ENCODE peak calls at places on chromosomes 1 and 21, in six cellular contexts. V is cardiac muscle cell, F is ovary, W is adrenal gland, L is BE2C, P is SJSA1. J is an unnamed sample. For H3K36me3 and H3K4me1, the result is how much of the 10 kb centered on the place peaks cover.

GRCh38 chr1:81179239-81179638 is 621.5 kb upstream of the ADGRL2 start:
- DNase-seq in F (no peak), W (peak), L (no peak), V (peak), P (peak), J (no peak)

GRCh38 chr21:37636152-37636860 is 269.7 kb downstream of the DYRK1A start:
- DNase-seq in F (no peak), P (peak), V (peak), L (no peak), W (no peak), J (no peak)

GRCh38 chr1:44031051-44031899 is at the start of gene SLC6A9:
- DNase-seq in L (peak), V (peak), F (peak), P (no peak), W (peak), J (peak)

GRCh38 chr1:183235503-183235902 is 49.4 kb downstream of the LAMC2 start:
- DNase-seq in L (no peak), W (peak), F (peak), P (no peak), V (peak), J (no peak)

GRCh38 chr1:7539772-7540175 is 231.3 kb upstream of the VAMP3 start:
- DNase-seq in F (no peak), V (peak), P (no peak), L (peak), W (peak), J (no peak)

GRCh38 chr1:24384251-24385090 is 29.1 kb downstream of the STPG1 start:
- DNase-seq in L (no peak), P (peak), V (peak), F (no peak), W (no peak), J (no peak)

GRCh38 chr1:187413770-187414169 is 585.0 kb downstream of the PLA2G4A start:
- DNase-seq in L (no peak), V (peak), W (no peak), P (no peak), F (no peak), J (no peak)

GRCh38 chr1:211574705-211575104 is 4.3 kb downstream of the SLC30A1 start:
- DNase-seq in P (no peak), L (no peak), W (no peak), V (no peak), F (no peak), J (no peak)

GRCh38 chr1:198201956-198202784 is 45.4 kb downstream of the NEK7 start:
- DNase-seq in L (no peak), F (no peak), P (no peak), V (no peak), W (no peak), J (no peak)

GRCh38 chr1:218112862-218113261 is 172.2 kb upstream of the RRP15 start:
- DNase-seq in P (no peak), W (no peak), L (no peak), F (no peak), V (no peak), J (no peak)

GRCh38 chr21:44503901-44504399 is 36.0 kb downstream of the KRTAP10-1 start:
- DNase-seq in V (no peak), F (no peak), W (no peak), L (no peak), P (no peak), J (no peak)

DNA sequence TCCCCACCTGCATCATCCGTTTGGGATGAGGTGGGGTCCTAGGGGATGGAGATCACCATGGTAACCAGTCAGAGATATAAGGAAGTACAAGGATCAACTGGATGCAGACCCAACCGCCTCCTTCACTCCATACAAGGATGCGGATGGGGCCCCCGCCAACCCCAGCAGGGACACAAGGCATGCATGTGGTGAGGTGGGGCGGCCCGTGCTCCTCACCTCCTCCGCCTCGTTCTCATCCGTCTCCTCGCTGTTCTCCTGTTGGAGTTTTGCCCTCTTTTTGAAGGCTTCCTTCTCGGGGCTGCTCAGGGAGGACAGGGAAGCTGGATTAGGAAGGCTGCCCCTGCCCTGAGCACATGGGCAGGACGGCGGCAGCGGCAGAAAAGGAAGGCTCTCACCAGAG is 23.8 kb downstream of the KIF21B start:
- DNase-seq in F (no peak), L (no peak), W (no peak), V (no peak), P (no peak), J (no peak)
- H3K36me3 ChIP-seq in F (under half), L (under half), W (under half), V (under half), P (under half), J (under half)

GRCh38 chr1:207018707-207019106 is 13.8 kb downstream of the C1orf116 start:
- DNase-seq in L (no peak), F (no peak), V (no peak), P (no peak), W (no peak), J (no peak)
- H3K4me1 ChIP-seq in L (under half), F (under half), V (under half), P (under half), W (under half), J (under half)

GRCh38 chr1:169390303-169390702 is 22.3 kb downstream of the BLZF1 start:
- DNase-seq in W (no peak), L (no peak), V (no peak), P (no peak), F (no peak), J (no peak)
- H3K36me3 ChIP-seq in W (under half), L (under half), V (under half), P (half or more), F (under half), J (under half)

GRCh38 chr1:51263147-51263850 is 27.2 kb downstream of the RNF11 start:
- DNase-seq in F (no peak), P (no peak), L (no peak), W (no peak), V (no peak), J (no peak)
- H3K4me1 ChIP-seq in F (under half), P (half or more), L (under half), W (under half), V (under half), J (under half)

GRCh38 chr1:167413328-167413727 is 105.0 kb downstream of the CD247 start:
- DNase-seq in L (no peak), W (no peak), F (no peak), V (no peak), P (no peak), J (no peak)
- H3K36me3 ChIP-seq in L (under half), W (under half), F (under half), V (under half), P (under half), J (under half)

GRCh38 chr1:163170331-163170730 is 32.4 kb downstream of the RGS5 start:
- DNase-seq in P (no peak), V (peak), L (no peak), W (no peak), F (no peak), J (no peak)
- H3K4me1 ChIP-seq in P (half or more), V (under half), L (half or more), W (under half), F (under half), J (under half)

GRCh38 chr1:1387098-1388077 is 11.7 kb downstream of the CCNL2 start:
- DNase-seq in W (no peak), P (no peak), L (no peak), V (no peak), F (no peak), J (no peak)
- H3K36me3 ChIP-seq in W (under half), P (half or more), L (half or more), V (half or more), F (under half), J (half or more)

GRCh38 chr1:184861755-184862336 is 107.2 kb upstream of the EDEM3 start:
- DNase-seq in L (no peak), P (no peak), V (no peak), F (no peak), W (no peak), J (no peak)

GRCh38 chr1:184866991-184867788 is 107.1 kb downstream of the NIBAN1 start:
- DNase-seq in V (peak), F (no peak), P (no peak), L (no peak), W (no peak), J (no peak)

GRCh38 chr1:184867866-184868585 is 106.3 kb downstream of the NIBAN1 start:
- DNase-seq in W (no peak), V (no peak), L (no peak), P (no peak), F (no peak), J (no peak)

GRCh38 chr1:184866582-184866981 is 107.7 kb downstream of the NIBAN1 start:
- DNase-seq in V (no peak), F (no peak), W (no peak), P (no peak), L (no peak), J (no peak)

DNA sequence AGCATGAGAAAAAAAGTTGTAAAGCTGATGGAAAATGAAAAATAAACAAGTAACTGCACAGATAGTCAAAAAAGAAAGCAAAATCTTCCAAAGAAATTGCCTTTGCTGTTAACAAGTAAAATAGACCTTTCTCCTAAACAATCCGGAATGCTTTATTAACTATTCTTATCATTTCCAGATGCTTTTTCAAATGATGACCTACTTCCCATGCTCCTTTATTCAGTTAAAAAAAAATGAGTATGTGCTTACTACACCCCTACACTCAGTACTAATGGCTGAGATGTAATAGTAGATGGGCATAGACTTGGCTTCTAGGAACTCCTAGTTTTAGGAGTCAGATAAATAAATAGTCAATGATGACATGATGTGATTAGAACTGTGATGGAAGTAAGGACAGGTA is 108.5 kb downstream of the NIBAN1 start:
- DNase-seq in P (no peak), L (no peak), V (no peak), W (no peak), F (no peak), J (no peak)
- H3K4me1 ChIP-seq in P (under half), L (under half), V (under half), W (under half), F (under half), J (under half)

GRCh38 chr1:206453111-206453510 is 17.2 kb upstream of the IKBKE start:
- DNase-seq in L (no peak), F (no peak), W (no peak), V (no peak), P (no peak), J (no peak)

GRCh38 chr1:206450271-206450670 is 20.0 kb upstream of the IKBKE start:
- DNase-seq in P (no peak), W (no peak), V (no peak), F (no peak), L (no peak), J (no peak)

GRCh38 chr1:206449566-206449965 is 20.7 kb upstream of the IKBKE start:
- DNase-seq in V (no peak), W (no peak), P (no peak), L (no peak), F (no peak), J (no peak)

GRCh38 chr1:206448471-206448870 is 21.8 kb upstream of the IKBKE start:
- DNase-seq in L (no peak), W (no peak), F (no peak), V (no peak), P (no peak), J (no peak)

GRCh38 chr1:206451146-206451545 is 19.1 kb upstream of the IKBKE start:
- DNase-seq in P (no peak), F (no peak), W (no peak), L (no peak), V (no peak), J (no peak)
- H3K36me3 ChIP-seq in P (half or more), F (under half), W (under half), L (under half), V (under half), J (under half)

J was measured in HAP-1.